ENCODE peak calls at places on chromosomes 3 and 15, in ten cellular contexts. N is CD8-positive, alpha-beta T cell; J is GM13977; E is HFF-Myc; Q is colonic mucosa; L is stomach; G is foreskin fibroblast; K is IMR-90; R is H9; B is A549. M is an unnamed sample.

GRCh38 chr3:177860236-177860635 is 663.0 kb upstream of the TBL1XR1 start:
- DNase-seq in K (no peak), B (no peak), Q (no peak), N (no peak), G (no peak), J (no peak), E (no peak), R (no peak), L (no peak), M (no peak)

GRCh38 chr3:97992547-97993173 is 20.4 kb upstream of the RIOX2 start:
- DNase-seq in E (no peak), R (no peak), G (no peak), K (no peak), B (no peak), L (no peak), N (no peak), Q (no peak), J (no peak), M (no peak)

GRCh38 chr3:39260957-39261356 is 18.9 kb downstream of the CX3CR1 start:
- DNase-seq in J (peak; percentile 49), K (peak; percentile 71), Q (peak; percentile 43), R (no peak), L (peak; percentile 60), N (no peak), G (peak; percentile 88), E (peak; percentile 89), B (peak; percentile 89), M (peak; percentile 73)

GRCh38 chr3:72186485-72186864 is 401.5 kb upstream of the PROK2 start:
- DNase-seq in G (peak; percentile 82), Q (no peak), N (no peak), B (no peak), J (no peak), K (peak; percentile 60), E (no peak), R (no peak), L (no peak), M (no peak)

GRCh38 chr3:64023861-64024223 is 548 bp upstream of the PSMD6 start:
- DNase-seq in K (peak; percentile 11), Q (no peak), N (no peak), J (no peak), E (no peak), L (no peak), R (no peak), B (peak; percentile 35), G (no peak), M (no peak)

GRCh38 chr3:15979490-15979889 is 181.7 kb upstream of the ANKRD28 start:
- DNase-seq in B (no peak), R (no peak), E (no peak), N (no peak), Q (no peak), K (no peak), G (peak; percentile 66), L (no peak), J (no peak), M (no peak)

GRCh38 chr3:15636028-15636709 is 34.6 kb downstream of the BTD start:
- DNase-seq in K (peak; percentile 96), L (no peak), G (peak; percentile 96), Q (no peak), J (no peak), N (no peak), B (peak; percentile 78), R (no peak), E (peak; percentile 84), M (peak; percentile 82)

GRCh38 chr15:48842501-48842900 is 31.6 kb upstream of the CEP152 start:
- DNase-seq in K (no peak), G (no peak), L (no peak), N (no peak), B (no peak), R (no peak), J (no peak), Q (no peak), E (no peak), M (no peak)

GRCh38 chr15:69475769-69476358 is 23.2 kb downstream of the RPLP1 start:
- DNase-seq in K (peak; percentile 63), Q (peak; percentile 84), B (peak; percentile 83), R (peak; percentile 79), E (no peak), L (peak; percentile 87), G (peak; percentile 82), N (peak; percentile 82), J (peak; percentile 72), M (no peak)

GRCh38 chr3:179526989-179527391 is 35.7 kb upstream of the ACTL6A start:
- DNase-seq in Q (peak; percentile 48), L (no peak), N (no peak), R (peak; percentile 74), J (no peak), E (peak; percentile 66), G (peak; percentile 76), B (peak; percentile 3), K (peak; percentile 84), M (peak; percentile 4)

GRCh38 chr15:65414841-65415621 is 7.7 kb downstream of the IGDCC4 start:
- DNase-seq in Q (no peak), N (no peak), L (no peak), R (peak; percentile 94), G (peak; percentile 64), B (peak; percentile 68), J (no peak), K (peak; percentile 76), E (no peak), M (no peak)

GRCh38 chr15:33737687-33738606 is 230.3 kb upstream of the CHRM5 start:
- DNase-seq in E (no peak), R (peak; percentile 74), Q (peak; percentile 52), N (peak; percentile 50), K (peak; percentile 23), L (peak; percentile 34), G (peak; percentile 59), B (peak; percentile 29), J (peak; percentile 39), M (no peak)

GRCh38 chr15:33738941-33739664 is 229.2 kb upstream of the CHRM5 start:
- DNase-seq in Q (no peak), N (no peak), B (no peak), E (no peak), R (no peak), L (no peak), K (no peak), J (no peak), G (no peak), M (no peak)

GRCh38 chr15:33730815-33731214 is 237.5 kb upstream of the CHRM5 start:
- DNase-seq in N (no peak), B (no peak), K (no peak), E (no peak), R (no peak), J (no peak), Q (no peak), L (no peak), G (no peak), M (no peak)

GRCh38 chr15:33735143-33735542 is 233.2 kb upstream of the CHRM5 start:
- DNase-seq in K (no peak), N (no peak), L (no peak), J (no peak), E (no peak), R (no peak), B (no peak), G (no peak), Q (no peak), M (no peak)

DNA sequence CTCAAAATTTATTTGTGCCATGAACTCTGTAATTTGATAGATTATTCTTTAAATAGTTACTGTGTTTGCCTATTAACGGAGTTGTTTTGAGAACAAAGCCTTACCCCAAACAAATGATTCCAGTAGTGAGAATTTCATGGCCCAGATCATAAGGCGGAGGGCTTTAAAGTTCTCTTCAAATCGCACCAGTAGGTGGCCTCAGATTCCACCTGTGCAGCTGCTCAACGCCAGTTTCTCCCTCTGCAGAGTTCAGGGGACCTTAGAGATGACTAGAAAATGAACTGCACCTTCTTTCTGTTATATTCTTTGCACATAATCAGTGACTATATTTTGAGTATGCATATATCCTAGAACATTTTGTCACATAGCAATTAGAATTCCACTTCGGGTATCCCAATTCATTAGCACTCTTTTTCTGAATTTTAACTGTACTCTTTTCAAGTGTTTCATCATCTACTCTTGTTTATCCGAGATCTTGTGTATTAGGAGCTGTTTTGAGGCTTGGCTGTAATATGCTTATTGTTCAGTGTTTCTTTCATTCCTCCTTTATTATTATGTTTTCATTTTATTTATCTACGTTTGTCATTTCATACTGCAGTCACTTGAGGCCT is 232.6 kb upstream of the CHRM5 start:
- DNase-seq in B (peak; percentile 58), N (no peak), G (peak; percentile 60), Q (no peak), J (peak; percentile 40), E (no peak), R (peak; percentile 41), K (peak; percentile 41), L (peak; percentile 28), M (no peak)
- TF ChIP-seq CTCF in B (peak; percentile 81), N (no peak), G (peak; percentile 52), Q (peak; percentile 41), J (peak; percentile 63), E (peak; percentile 50), R (peak; percentile 75), K (peak; percentile 59), L (peak; percentile 39), M (peak; percentile 60)

GRCh38 chr3:171328419-171329082 is 131.7 kb downstream of the TNIK start:
- DNase-seq in B (peak; percentile 30), Q (peak; percentile 69), G (peak; percentile 53), E (no peak), K (no peak), R (peak; percentile 45), N (peak; percentile 76), J (no peak), L (peak; percentile 48), M (no peak)
- TF ChIP-seq CTCF in B (peak; percentile 15), Q (no peak), G (no peak), E (no peak), K (no peak), R (peak; percentile 36), N (peak; percentile 38), J (no peak), L (no peak), M (peak; percentile 13)

GRCh38 chr3:196108075-196108743 is 26.3 kb upstream of the TFRC start:
- DNase-seq in N (no peak), R (peak; percentile 87), K (no peak), E (no peak), Q (no peak), J (no peak), L (peak; percentile 41), G (no peak), B (no peak), M (no peak)
- TF ChIP-seq CTCF in N (no peak), R (no peak), K (no peak), E (no peak), Q (no peak), J (no peak), L (no peak), G (no peak), B (no peak), M (no peak)

GRCh38 chr3:170180107-170180951 is 1.2 kb downstream of the PHC3 start:
- DNase-seq in E (no peak), G (peak; percentile 19), J (peak; percentile 60), K (peak; percentile 42), Q (peak; percentile 25), L (peak; percentile 38), B (no peak), R (no peak), N (no peak), M (no peak)

GRCh38 chr3:170179444-170179843 is 2.1 kb downstream of the PHC3 start:
- DNase-seq in K (no peak), R (no peak), B (no peak), L (no peak), G (no peak), J (no peak), N (no peak), E (no peak), Q (no peak), M (no peak)

GRCh38 chr3:170178631-170179030 is 2.9 kb downstream of the PHC3 start:
- DNase-seq in L (no peak), N (peak; percentile 70), J (peak; percentile 31), Q (no peak), K (no peak), B (no peak), R (no peak), E (no peak), G (no peak), M (no peak)

GRCh38 chr3:170180952-170181876 is at the start of gene PHC3:
- DNase-seq in J (peak; percentile 97), R (peak; percentile 94), Q (peak; percentile 95), N (peak; percentile 94), E (peak; percentile 60), L (peak; percentile 92), K (peak; percentile 85), G (peak; percentile 97), B (peak; percentile 93), M (peak; percentile 60)
- TF ChIP-seq CTCF in J (peak; percentile 25), R (no peak), Q (no peak), N (no peak), E (no peak), L (peak; percentile 18), K (no peak), G (no peak), B (no peak), M (no peak)

M was measured in BJ.